ENCODE peak calls at places on chromosomes 3 and 15, in five cellular contexts. G, W, V, H and Y are unnamed samples. For H3K4me1, the result is how much of the 10 kb centered on the place peaks cover.

GRCh38 chr3:189338366-189338765 is 166.6 kb downstream of the TPRG1 start:
- DNase-seq in V (no peak), W (no peak), G (no peak), H (no peak), Y (no peak)

GRCh38 chr3:1400571-1400970 is 307.7 kb downstream of the CNTN6 start:
- DNase-seq in G (no peak), H (no peak), V (no peak), W (no peak), Y (no peak)

GRCh38 chr15:62770752-62771151 is 271.8 kb upstream of the TPM1 start:
- DNase-seq in H (no peak), W (no peak), G (no peak), V (no peak), Y (no peak)

GRCh38 chr3:49469037-49469875 is 811 bp upstream of the DAG1 start:
- DNase-seq in G (peak), W (peak), H (peak), V (peak), Y (peak)

GRCh38 chr15:79015416-79015815 is 70.6 kb upstream of the CTSH start:
- DNase-seq in G (no peak), W (no peak), H (no peak), V (no peak), Y (peak)

GRCh38 chr3:4897765-4898453 is 81.3 kb upstream of the BHLHE40 start:
- DNase-seq in H (no peak), G (no peak), V (peak), W (no peak), Y (no peak)

GRCh38 chr3:141410408-141410807 is 42.1 kb downstream of the ZBTB38 start:
- DNase-seq in G (no peak), H (no peak), W (no peak), V (peak), Y (no peak)

GRCh38 chr3:105459566-105460290 is 93.0 kb downstream of the ALCAM start:
- DNase-seq in G (no peak), W (no peak), H (no peak), V (no peak), Y (no peak)

GRCh38 chr3:37481986-37482385 is 307.6 kb upstream of the LRRFIP2 start:
- DNase-seq in G (no peak), H (no peak), V (no peak), W (no peak), Y (no peak)

GRCh38 chr3:36678216-36679013 is 85.9 kb downstream of the DCLK3 start:
- DNase-seq in W (no peak), H (no peak), V (no peak), G (no peak), Y (no peak)

GRCh38 chr3:192875971-192876565 is 41.6 kb downstream of the MB21D2 start:
- DNase-seq in G (no peak), H (no peak), V (no peak), W (no peak), Y (no peak)

GRCh38 chr15:64856429-64857145 is 14.9 kb downstream of the PLEKHO2 start:
- DNase-seq in H (peak), W (no peak), V (peak), G (no peak), Y (no peak)

GRCh38 chr3:125165189-125165947 is 47.2 kb downstream of the SLC12A8 start:
- DNase-seq in H (no peak), G (peak), W (no peak), V (peak), Y (peak)

GRCh38 chr15:43463542-43463941 is 29.4 kb downstream of the TP53BP1 start:
- DNase-seq in G (no peak), V (no peak), H (no peak), W (no peak), Y (no peak)

GRCh38 chr3:14406336-14406735 is 3.9 kb downstream of the SLC6A6 start:
- DNase-seq in V (no peak), G (no peak), H (no peak), W (no peak), Y (no peak)

GRCh38 chr3:14404396-14405119 is 2.2 kb downstream of the SLC6A6 start:
- DNase-seq in H (no peak), W (no peak), V (no peak), G (no peak), Y (no peak)

GRCh38 chr3:14405886-14406238 is 3.5 kb downstream of the SLC6A6 start:
- DNase-seq in W (no peak), G (no peak), H (no peak), V (no peak), Y (peak)

GRCh38 chr3:14406762-14407161 is 4.4 kb downstream of the SLC6A6 start:
- DNase-seq in W (no peak), G (no peak), V (no peak), H (no peak), Y (no peak)

DNA sequence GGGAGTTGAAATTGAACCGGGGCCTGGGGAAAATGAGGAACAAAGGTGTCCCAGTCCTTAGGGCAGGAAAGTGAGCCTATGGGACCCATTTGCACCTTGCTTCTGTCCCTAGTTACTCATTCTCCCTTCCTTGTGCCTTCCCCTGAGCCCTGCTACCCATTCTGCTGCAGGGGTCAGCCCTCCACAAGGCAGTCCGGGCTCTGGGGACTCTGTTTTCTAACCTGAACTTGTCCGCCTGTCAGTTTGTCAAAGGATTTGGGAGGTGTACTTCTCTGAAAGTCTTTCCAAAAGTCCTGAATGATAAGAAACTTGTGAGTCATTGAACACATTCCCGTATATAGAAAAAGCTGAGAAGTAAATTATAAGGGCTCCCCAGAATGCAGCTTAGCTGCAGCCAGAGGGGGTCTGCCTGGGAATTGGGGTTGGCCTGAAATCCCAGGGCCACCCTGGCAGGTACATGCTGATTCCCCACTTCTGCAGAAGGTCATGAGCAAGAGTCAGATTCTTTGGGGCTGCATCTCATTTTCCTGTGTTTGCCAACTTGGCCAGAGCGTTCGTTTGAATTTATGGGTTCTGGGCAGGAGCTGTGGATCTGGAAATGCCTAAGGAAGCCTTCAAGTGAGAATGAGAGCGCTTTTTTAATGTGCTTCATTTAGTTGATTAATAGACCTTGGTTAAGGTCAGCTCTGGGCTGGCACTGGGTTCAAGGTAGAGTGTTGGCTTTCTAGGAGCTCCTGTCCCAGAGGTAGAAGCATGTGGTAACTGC is 2.9 kb downstream of the SLC6A6 start:
- DNase-seq in H (no peak), V (no peak), W (no peak), G (no peak), Y (no peak)
- H3K4me1 ChIP-seq in H (under half), V (under half), W (under half), G (under half), Y (half or more)

GRCh38 chr3:188305220-188305619 is 151.3 kb downstream of the LPP start:
- DNase-seq in V (no peak), H (no peak), W (no peak), G (peak), Y (no peak)

GRCh38 chr3:188303823-188304222 is 149.9 kb downstream of the LPP start:
- DNase-seq in G (no peak), W (no peak), H (no peak), V (no peak), Y (no peak)

GRCh38 chr3:188301147-188301546 is 147.2 kb downstream of the LPP start:
- DNase-seq in G (no peak), V (no peak), W (no peak), H (no peak), Y (no peak)

GRCh38 chr3:188306435-188306980 is 152.6 kb downstream of the LPP start:
- DNase-seq in G (no peak), H (no peak), V (no peak), W (no peak), Y (no peak)

DNA sequence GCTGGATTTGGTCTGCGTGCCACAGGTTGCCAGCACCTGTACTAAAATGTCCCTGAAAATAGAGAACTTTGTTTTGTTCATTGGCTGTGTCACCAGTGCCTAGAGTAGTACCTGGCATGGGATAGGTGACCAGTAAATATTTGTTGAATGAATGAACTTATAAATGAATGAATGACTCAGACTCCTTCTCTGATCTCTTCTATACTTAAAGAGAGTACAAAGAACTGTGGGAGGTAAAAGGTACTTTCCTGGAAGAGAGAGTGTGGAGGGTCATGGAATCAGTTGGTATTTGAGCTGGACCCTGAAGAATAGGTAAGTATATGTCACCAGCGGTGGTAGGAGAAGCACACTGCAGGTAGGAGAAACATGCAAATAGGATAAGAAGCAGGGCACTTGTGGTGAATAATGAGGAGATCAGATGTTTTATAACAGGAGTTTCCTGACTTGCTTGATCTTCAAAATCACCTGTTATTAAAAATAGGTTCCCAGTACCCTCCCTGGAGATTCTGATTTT is 149.4 kb downstream of the LPP start:
- DNase-seq in W (no peak), H (no peak), G (no peak), V (peak), Y (no peak)
- H3K4me1 ChIP-seq in W (under half), H (under half), G (under half), V (under half), Y (under half)

GRCh38 chr15:70258369-70259029 is 160.8 kb upstream of the TLE3 start:
- DNase-seq in H (peak), V (no peak), W (peak), G (no peak), Y (peak)
- H3K4me1 ChIP-seq in H (under half), V (under half), W (under half), G (under half), Y (under half)

GRCh38 chr3:188264231-188265213 is 110.6 kb downstream of the LPP start:
- DNase-seq in W (no peak), V (no peak), G (no peak), H (no peak), Y (no peak)
- H3K4me1 ChIP-seq in W (half or more), V (under half), G (half or more), H (under half), Y (half or more)

DNA sequence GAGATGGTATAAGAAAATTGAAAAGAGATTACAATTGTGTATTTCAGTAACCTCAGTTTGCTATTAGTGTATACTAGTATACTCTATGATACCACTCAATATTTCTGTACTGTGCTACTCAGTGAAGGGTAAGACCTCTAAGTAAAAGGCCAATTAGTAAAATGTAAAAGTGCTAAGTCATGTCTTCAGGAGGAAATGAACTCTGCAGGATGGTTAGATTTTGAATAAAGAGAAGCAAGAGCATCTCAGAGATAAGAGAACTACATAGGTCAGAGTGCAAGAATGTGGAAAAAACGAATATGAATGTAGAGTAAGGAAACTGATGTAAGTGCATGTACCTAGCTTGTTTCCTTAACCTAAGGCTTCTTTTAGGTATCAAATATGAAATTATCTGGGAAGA is 796.6 kb upstream of the GBE1 start:
- DNase-seq in V (peak), W (no peak), H (no peak), G (no peak), Y (no peak)
- H3K4me1 ChIP-seq in V (under half), W (under half), H (under half), G (under half), Y (under half)

GRCh38 chr3:22263042-22263441 is 512.0 kb upstream of the ZNF385D start:
- DNase-seq in V (no peak), H (no peak), G (no peak), W (no peak), Y (no peak)

GRCh38 chr3:22257252-22257651 is 506.2 kb upstream of the ZNF385D start:
- DNase-seq in G (no peak), V (no peak), W (no peak), H (no peak), Y (no peak)
- H3K4me1 ChIP-seq in G (under half), V (under half), W (under half), H (under half), Y (under half)

DNA sequence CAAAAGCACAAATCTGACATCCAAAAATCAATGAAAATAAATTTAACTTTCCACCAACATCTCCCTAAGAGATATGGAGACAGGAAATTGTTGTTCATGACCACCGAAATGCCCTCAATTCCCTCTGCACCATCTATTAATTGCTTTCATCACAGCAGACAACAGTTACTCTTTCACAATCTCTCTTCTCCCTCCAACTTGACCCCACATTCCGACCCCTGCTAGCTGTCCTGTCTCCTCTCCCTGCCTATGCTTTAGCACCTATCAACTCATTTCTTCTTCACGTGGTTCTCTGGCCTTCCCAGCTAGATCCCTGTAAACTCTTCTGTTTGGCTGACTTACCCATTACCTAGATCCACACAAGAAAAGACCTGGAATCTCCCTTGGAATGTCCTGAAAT is 173.9 kb upstream of the ADAMTS9 start:
- DNase-seq in W (no peak), H (no peak), V (no peak), G (no peak), Y (no peak)
- H3K4me1 ChIP-seq in W (under half), H (under half), V (under half), G (under half), Y (under half)

DNA sequence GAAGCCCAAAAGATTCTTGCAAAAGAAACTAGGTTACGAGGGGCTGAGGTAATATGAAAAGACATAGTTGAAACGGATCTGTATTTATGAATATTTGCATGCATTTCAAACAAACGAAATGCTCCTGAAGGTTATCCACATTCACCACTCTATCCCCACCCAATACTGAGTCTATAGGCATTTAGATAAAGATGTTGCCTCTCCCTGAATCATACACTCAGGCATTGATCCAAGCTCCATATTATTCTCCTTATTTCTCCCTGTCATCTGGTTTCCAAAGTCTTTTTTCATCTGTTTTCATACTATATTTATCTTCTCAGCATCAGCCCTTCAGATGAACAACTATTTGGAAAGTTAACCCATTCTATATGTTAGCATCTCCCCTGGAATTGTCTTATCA is 492.5 kb upstream of the TGFBR2 start:
- DNase-seq in V (no peak), H (no peak), G (no peak), W (no peak), Y (no peak)
- H3K4me1 ChIP-seq in V (under half), H (under half), G (under half), W (under half), Y (under half)

DNA sequence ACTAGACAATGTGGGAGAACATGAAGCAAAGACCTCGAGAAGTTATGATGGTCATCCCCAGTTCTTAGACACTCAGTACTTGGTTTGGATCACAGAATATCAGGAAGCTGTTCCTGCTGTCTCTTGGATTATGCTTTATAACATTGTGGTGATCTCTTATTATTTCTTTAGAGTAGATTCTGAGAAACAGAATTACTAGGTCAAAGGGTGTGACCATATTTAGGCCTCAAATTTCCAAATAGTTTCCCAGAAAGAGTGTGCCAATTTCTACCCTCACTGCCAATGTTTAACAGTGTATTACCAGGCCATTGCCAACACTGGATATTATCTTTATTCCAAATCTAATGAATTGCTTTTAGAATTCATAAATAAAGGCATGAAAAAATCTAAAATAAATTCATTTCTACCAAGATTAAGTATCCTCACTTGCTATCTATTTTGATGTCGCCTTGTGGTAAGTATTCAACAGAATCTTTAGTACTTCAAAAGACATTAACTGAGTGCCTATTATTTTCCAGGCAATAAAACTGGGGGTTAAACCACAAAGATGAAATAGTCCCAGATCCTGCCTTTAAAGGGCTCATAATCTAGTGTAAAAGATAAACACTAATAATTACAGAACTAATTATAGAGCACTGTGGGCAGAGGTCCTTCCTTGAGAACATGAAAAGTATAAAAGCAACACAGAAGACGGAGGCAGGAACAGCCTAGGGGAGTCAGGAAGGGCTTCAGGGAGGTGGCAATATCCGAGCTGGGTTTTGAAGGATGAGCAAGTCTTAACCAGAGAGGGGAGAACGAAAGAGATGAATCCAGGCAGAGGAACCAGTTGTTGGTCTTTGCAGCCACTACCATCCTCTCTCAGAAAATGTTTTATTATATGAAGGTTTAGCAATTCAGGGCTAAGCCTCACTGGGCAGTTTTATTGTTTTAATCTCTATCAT is 86.8 kb downstream of the IGF2BP2 start:
- DNase-seq in H (no peak), G (no peak), V (no peak), W (no peak), Y (no peak)
- H3K4me1 ChIP-seq in H (under half), G (under half), V (under half), W (under half), Y (under half)